ENCODE peak calls at places on chromosomes 4 and X, in five cellular contexts. I, Q, D, C and A are unnamed samples.

GRCh38 chr4:69881173-69881773 is 21.3 kb upstream of the SULT1E1 start:
- DNase-seq in I (peak), Q (peak), D (peak), C (no peak), A (peak)

GRCh38 chr4:118911162-118911791 is 22.6 kb downstream of the SYNPO2 start:
- DNase-seq in I (no peak), Q (no peak), D (no peak), C (no peak), A (peak)

GRCh38 chr4:87967193-87967592 is 8.3 kb upstream of the SPP1 start:
- DNase-seq in I (no peak), Q (no peak), D (no peak), C (no peak), A (no peak)

GRCh38 chr4:76198411-76199237 is 15.0 kb downstream of the SCARB2 start:
- DNase-seq in I (peak), Q (no peak), D (peak), C (peak), A (peak)

GRCh38 chr4:81594495-81595169 is 122.9 kb upstream of the RASGEF1B start:
- DNase-seq in I (no peak), Q (no peak), D (no peak), C (no peak), A (no peak)

GRCh38 chr4:186829740-186830449 is 106.2 kb upstream of the FAT1 start:
- DNase-seq in I (peak), Q (peak), D (no peak), C (no peak), A (peak)

GRCh38 chrX:27599928-27600327 is 9.8 kb downstream of the DCAF8L2 start:
- DNase-seq in I (no peak), Q (peak), D (no peak), C (no peak), A (peak)

GRCh38 chrX:140817943-140818342 is 108.4 kb downstream of the LINC00632 start:
- DNase-seq in I (no peak), Q (no peak), D (peak), C (no peak), A (peak)

GRCh38 chr4:123478859-123479345 is 82.3 kb downstream of the SPRY1 start:
- DNase-seq in I (no peak), Q (peak), D (no peak), C (no peak), A (peak)

GRCh38 chrX:150357790-150358189 is 5.3 kb upstream of the MAMLD1 start:
- DNase-seq in I (no peak), Q (no peak), D (no peak), C (no peak), A (no peak)

GRCh38 chrX:30865612-30866011 is 23.4 kb downstream of the TAB3 start:
- DNase-seq in I (no peak), Q (peak), D (no peak), C (no peak), A (no peak)

GRCh38 chrX:47595701-47596655 is 13.7 kb downstream of the TIMP1 start:
- DNase-seq in I (no peak), Q (no peak), D (no peak), C (no peak), A (peak)

GRCh38 chr4:144591401-144591800 is 54.6 kb upstream of the HHIP start:
- DNase-seq in I (no peak), Q (no peak), D (no peak), C (no peak), A (peak)

GRCh38 chr4:128768373-128768996 is 41.0 kb upstream of the JADE1 start:
- DNase-seq in I (peak), Q (no peak), D (no peak), C (no peak), A (peak)

GRCh38 chr4:28225689-28226353 is 1365.2 kb downstream of the STIM2 start:
- DNase-seq in I (no peak), Q (no peak), D (no peak), C (no peak), A (no peak)

GRCh38 chr4:87506974-87507701 is 22.0 kb downstream of the SPARCL1 start:
- DNase-seq in I (no peak), Q (no peak), D (no peak), C (no peak), A (peak)

GRCh38 chr4:152104286-152104685 is 343.5 kb upstream of the GATB start:
- DNase-seq in I (no peak), Q (no peak), D (no peak), C (no peak), A (no peak)

GRCh38 chrX:24520472-24520871 is 55.4 kb downstream of the PDK3 start:
- DNase-seq in I (no peak), Q (no peak), D (no peak), C (no peak), A (no peak)
- TF ChIP-seq MXI1 in I (no peak), Q (no peak), D (no peak), C (no peak), A (no peak)

GRCh38 chr4:142366821-142367220 is 479.3 kb downstream of the INPP4B start:
- DNase-seq in I (no peak), Q (no peak), D (no peak), C (no peak), A (no peak)
- TF ChIP-seq MXI1 in I (no peak), Q (no peak), D (no peak), C (no peak), A (no peak)

DNA sequence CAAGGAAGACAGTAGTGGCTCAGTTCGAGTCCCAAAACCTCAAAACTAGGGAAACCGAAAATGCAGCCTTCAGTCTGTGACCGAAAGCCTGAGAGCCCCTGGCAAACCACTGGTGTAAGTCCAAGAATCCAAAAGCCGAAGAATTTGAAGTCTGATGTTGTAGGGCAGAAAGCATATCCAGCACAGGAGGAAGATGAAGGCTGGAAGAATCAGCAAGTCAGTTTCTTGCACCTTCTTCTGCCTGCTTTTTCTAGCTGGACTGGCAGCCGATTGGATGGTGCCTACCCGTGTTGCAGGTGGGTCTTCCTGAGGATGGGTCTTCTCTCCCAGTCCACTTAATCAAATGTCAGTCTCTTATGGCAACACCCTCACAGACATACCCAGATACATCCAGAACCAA is 95.0 kb downstream of the STK32B start:
- DNase-seq in I (no peak), Q (no peak), D (no peak), C (no peak), A (no peak)
- TF ChIP-seq MXI1 in I (no peak), Q (no peak), D (no peak), C (no peak), A (no peak)

DNA sequence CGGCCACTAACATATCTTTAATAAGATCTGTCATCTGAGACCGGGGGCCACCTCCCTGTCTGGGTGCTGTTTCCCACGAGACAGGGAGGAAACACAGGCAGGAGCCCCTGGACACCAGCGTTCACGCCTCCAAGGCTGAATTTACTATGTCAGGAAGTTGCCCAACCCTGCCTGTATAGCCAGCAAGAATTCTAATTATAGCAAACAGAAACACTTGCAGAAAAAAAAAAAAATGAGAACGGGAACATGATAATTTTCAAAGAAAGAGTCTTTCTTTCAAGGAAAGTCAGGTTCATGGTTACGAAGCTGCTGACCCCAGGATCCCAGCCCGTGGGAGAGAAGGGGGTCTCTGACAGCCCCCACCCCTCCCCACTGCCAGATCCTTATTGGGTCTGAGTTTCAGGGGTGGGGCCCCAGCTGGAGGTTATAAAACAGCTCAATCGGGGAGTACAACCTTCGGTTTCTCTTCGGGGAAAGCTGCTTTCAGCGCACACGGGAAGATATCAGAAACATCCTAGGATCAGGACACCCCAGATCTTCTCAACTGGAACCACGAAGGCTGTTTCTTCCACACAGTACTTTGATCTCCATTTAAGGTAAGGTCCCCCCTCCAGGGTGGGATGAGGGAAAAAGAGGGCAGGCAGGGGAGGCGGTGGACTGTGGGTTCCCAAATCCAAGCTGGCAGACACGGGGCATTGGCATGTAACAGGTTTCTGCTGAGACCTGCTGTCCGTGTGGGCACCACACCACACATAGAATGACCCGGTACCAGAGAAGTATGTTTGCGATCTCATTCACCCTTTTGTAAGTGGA is at the start of gene IL3RA:
- DNase-seq in I (no peak), Q (no peak), D (no peak), C (peak), A (no peak)
- TF ChIP-seq MXI1 in I (no peak), Q (no peak), D (no peak), C (no peak), A (no peak)

GRCh38 chr4:38717604-38718003 is 53.6 kb downstream of the KLF3 start:
- DNase-seq in I (no peak), Q (no peak), D (no peak), C (no peak), A (peak)
- TF ChIP-seq MXI1 in I (no peak), Q (no peak), D (no peak), C (no peak), A (no peak)

DNA sequence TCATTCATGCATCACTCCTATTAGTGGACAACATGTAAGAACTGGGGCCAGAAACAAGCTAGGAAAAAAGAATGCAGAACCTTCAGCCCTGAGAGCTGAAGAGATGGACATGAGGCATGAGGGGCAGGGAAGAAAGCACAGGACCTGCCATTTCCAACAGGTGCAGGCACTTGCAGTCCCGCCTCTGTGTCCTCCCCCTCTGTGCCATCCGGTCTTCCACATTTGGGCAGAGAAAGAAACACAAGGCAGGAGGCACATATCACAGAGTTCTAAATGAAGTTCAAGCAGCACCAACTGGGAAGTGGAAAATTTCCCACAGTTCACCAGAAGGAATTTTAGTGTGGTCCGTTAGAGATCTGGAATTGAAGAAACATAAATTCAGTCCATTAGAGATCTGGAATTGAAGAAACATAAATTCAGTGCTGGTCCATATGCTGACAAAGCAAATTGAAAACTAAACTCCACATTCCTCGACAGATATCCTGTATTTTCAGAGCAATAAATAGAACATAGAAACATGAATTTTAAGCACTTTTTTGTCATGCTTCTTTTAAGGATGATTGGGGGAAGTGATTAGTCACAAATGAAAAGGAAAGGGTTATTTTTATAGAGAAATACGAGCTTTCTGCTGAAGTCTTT is 57.2 kb upstream of the DAPP1 start:
- DNase-seq in I (no peak), Q (no peak), D (no peak), C (no peak), A (no peak)
- TF ChIP-seq MXI1 in I (no peak), Q (no peak), D (no peak), C (no peak), A (no peak)

GRCh38 chr4:102387552-102388150 is 42.4 kb upstream of the SLC39A8 start:
- DNase-seq in I (no peak), Q (no peak), D (no peak), C (no peak), A (no peak)
- TF ChIP-seq MXI1 in I (no peak), Q (no peak), D (no peak), C (no peak), A (no peak)

DNA sequence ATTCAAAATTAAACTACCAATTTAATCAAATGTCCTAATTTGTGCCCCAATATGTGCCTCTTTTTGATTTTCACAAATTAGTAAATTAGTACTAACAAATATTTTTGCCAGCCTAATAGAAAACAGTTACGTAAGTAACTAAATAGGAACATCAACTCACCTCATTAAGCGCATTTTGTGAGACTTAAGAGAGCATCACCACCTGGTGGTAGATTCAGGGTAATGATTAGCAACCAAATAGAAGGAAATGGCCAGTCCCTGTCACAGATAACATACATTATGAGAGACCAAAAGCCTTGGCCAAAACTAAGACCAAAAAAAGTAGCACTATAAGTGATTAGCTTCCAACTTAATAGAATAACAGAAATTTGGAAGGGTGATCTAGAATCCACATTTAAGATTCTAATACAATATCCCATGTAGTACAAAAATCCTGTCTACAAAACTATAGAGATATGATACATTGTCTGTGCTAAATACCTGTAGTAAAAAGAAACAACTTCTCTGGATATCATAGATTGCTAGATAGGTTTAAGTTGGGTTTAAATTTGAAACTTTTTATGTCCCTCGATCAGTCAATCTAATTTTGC is 46.7 kb downstream of the C4orf46 start:
- DNase-seq in I (peak), Q (peak), D (peak), C (peak), A (peak)
- TF ChIP-seq MXI1 in I (no peak), Q (no peak), D (no peak), C (no peak), A (no peak)

DNA sequence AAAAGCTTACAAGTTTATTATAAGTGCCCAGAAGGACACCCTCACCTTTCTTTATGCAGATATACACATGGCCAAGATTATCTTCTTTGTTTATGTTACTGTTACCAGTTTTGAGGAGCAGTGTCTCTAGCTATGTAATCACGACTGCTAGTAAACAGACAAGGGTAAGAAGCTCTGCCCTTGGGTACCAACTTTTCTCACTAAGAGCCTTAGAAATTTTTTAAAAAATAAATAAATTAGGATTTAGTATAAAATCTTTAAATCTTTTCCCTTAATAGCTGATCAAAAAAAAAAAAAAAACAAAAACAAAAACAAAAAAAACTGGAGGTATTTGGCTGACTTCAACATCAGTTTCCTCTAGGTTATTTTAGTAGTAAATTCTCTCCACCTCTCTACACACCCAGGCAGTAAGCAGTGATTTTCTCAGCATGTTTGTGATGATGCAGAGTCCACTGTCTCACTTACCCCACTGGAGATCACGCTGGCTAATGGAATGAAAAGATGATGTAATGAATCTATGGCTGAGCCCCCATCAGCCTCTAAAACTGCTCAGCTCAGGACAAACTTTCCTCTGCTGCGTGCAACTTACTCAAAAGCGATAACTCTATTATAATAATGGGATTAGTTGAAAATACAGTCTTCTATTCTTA is 125.9 kb downstream of the FRYL start:
- DNase-seq in I (no peak), Q (no peak), D (no peak), C (no peak), A (peak)
- TF ChIP-seq MXI1 in I (no peak), Q (no peak), D (no peak), C (no peak), A (no peak)

GRCh38 chr4:41835321-41835995 is 86.9 kb upstream of the PHOX2B start:
- DNase-seq in I (no peak), Q (no peak), D (peak), C (no peak), A (no peak)
- TF ChIP-seq MXI1 in I (no peak), Q (no peak), D (peak), C (no peak), A (no peak)